ENCODE peak calls at places on chromosomes 12 and 14, in nine cellular contexts. One of them, this sample, is unnamed.

GRCh38 chr12:108747563-108747962 is 16.2 kb upstream of the CORO1C start:
- DNase-seq in lower lobe of right lung: no peak
- DNase-seq in neural progenitor cell: no peak
- DNase-seq in fibroblast of lung: no peak
- DNase-seq in brain microvascular endothelial cell: no peak
- DNase-seq in right atrium auricular region: no peak
- DNase-seq in CD8-positive, alpha-beta T cell: no peak
- DNase-seq in heart left ventricle: no peak
- DNase-seq in GM12865: no peak
- DNase-seq in this sample: no peak

GRCh38 chr12:28089363-28089762 is 100.9 kb upstream of the CCDC91 start:
- DNase-seq in lower lobe of right lung: no peak
- DNase-seq in neural progenitor cell: peak
- DNase-seq in fibroblast of lung: peak
- DNase-seq in brain microvascular endothelial cell: peak
- DNase-seq in right atrium auricular region: no peak
- DNase-seq in CD8-positive, alpha-beta T cell: no peak
- DNase-seq in heart left ventricle: no peak
- DNase-seq in GM12865: no peak
- DNase-seq in this sample: peak

GRCh38 chr14:28653521-28653920 is 113.1 kb upstream of the FOXG1 start:
- DNase-seq in lower lobe of right lung: no peak
- DNase-seq in neural progenitor cell: no peak
- DNase-seq in fibroblast of lung: no peak
- DNase-seq in brain microvascular endothelial cell: no peak
- DNase-seq in right atrium auricular region: no peak
- DNase-seq in CD8-positive, alpha-beta T cell: no peak
- DNase-seq in heart left ventricle: no peak
- DNase-seq in GM12865: no peak
- DNase-seq in this sample: peak

GRCh38 chr12:45327823-45328383 is 112.0 kb downstream of the ANO6 start:
- DNase-seq in lower lobe of right lung: no peak
- DNase-seq in neural progenitor cell: no peak
- DNase-seq in fibroblast of lung: no peak
- DNase-seq in brain microvascular endothelial cell: peak
- DNase-seq in right atrium auricular region: no peak
- DNase-seq in CD8-positive, alpha-beta T cell: no peak
- DNase-seq in heart left ventricle: no peak
- DNase-seq in GM12865: no peak
- DNase-seq in this sample: peak

GRCh38 chr12:124007810-124008570 is 35.0 kb downstream of the ZNF664 start:
- DNase-seq in lower lobe of right lung: no peak
- DNase-seq in neural progenitor cell: no peak
- DNase-seq in fibroblast of lung: peak
- DNase-seq in brain microvascular endothelial cell: no peak
- DNase-seq in right atrium auricular region: no peak
- DNase-seq in CD8-positive, alpha-beta T cell: no peak
- DNase-seq in heart left ventricle: no peak
- DNase-seq in GM12865: peak
- DNase-seq in this sample: no peak

GRCh38 chr14:52380294-52380693 is 66.2 kb downstream of the PTGER2 start:
- DNase-seq in lower lobe of right lung: no peak
- DNase-seq in neural progenitor cell: no peak
- DNase-seq in fibroblast of lung: peak
- DNase-seq in brain microvascular endothelial cell: peak
- DNase-seq in right atrium auricular region: no peak
- DNase-seq in CD8-positive, alpha-beta T cell: no peak
- DNase-seq in heart left ventricle: no peak
- DNase-seq in GM12865: peak
- DNase-seq in this sample: peak

GRCh38 chr12:31005256-31005943 is 68.3 kb upstream of the DDX11 start:
- DNase-seq in lower lobe of right lung: peak
- DNase-seq in neural progenitor cell: no peak
- DNase-seq in fibroblast of lung: no peak
- DNase-seq in brain microvascular endothelial cell: no peak
- DNase-seq in right atrium auricular region: no peak
- DNase-seq in CD8-positive, alpha-beta T cell: no peak
- DNase-seq in heart left ventricle: peak
- DNase-seq in GM12865: no peak
- DNase-seq in this sample: no peak

GRCh38 chr14:100606687-100607610 is 19.7 kb upstream of the BEGAIN start:
- DNase-seq in lower lobe of right lung: no peak
- DNase-seq in neural progenitor cell: no peak
- DNase-seq in fibroblast of lung: no peak
- DNase-seq in brain microvascular endothelial cell: no peak
- DNase-seq in right atrium auricular region: no peak
- DNase-seq in CD8-positive, alpha-beta T cell: no peak
- DNase-seq in heart left ventricle: no peak
- DNase-seq in GM12865: no peak
- DNase-seq in this sample: no peak

GRCh38 chr12:89433634-89434033 is 81.3 kb upstream of the DUSP6 start:
- DNase-seq in lower lobe of right lung: no peak
- DNase-seq in neural progenitor cell: no peak
- DNase-seq in fibroblast of lung: no peak
- DNase-seq in brain microvascular endothelial cell: no peak
- DNase-seq in right atrium auricular region: no peak
- DNase-seq in CD8-positive, alpha-beta T cell: no peak
- DNase-seq in heart left ventricle: no peak
- DNase-seq in GM12865: no peak
- DNase-seq in this sample: peak

DNA sequence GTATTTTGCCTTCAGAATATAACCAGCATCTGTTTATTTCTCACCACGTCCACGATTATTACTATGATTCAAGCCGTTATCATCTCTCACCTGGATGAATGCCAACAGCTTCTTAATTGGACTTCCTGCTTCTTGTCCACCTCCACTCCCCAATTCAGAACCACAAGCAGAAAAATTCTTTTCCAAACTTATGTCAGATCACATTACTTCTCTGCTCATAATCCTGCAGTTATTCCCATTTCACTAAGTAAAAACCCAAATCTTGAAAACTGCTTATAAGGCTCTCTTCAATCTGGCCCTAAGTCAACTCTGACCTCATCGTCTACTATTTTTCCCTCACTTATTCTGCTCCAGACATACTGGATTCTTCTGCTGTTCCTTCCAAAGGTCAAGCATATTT is 2.0 kb downstream of the CRY1 start:
- DNase-seq in lower lobe of right lung: no peak
- DNase-seq in neural progenitor cell: no peak
- DNase-seq in fibroblast of lung: peak
- DNase-seq in brain microvascular endothelial cell: peak
- DNase-seq in right atrium auricular region: no peak
- DNase-seq in CD8-positive, alpha-beta T cell: no peak
- DNase-seq in heart left ventricle: no peak
- DNase-seq in GM12865: no peak
- DNase-seq in this sample: peak
- H3K4me3 ChIP-seq in lower lobe of right lung: peak
- H3K4me3 ChIP-seq in neural progenitor cell: peak
- H3K4me3 ChIP-seq in fibroblast of lung: peak
- H3K4me3 ChIP-seq in brain microvascular endothelial cell: peak
- H3K4me3 ChIP-seq in right atrium auricular region: peak
- H3K4me3 ChIP-seq in CD8-positive, alpha-beta T cell: no peak
- H3K4me3 ChIP-seq in heart left ventricle: peak
- H3K4me3 ChIP-seq in GM12865: no peak
- H3K4me3 ChIP-seq in this sample: peak

GRCh38 chr12:93569656-93570551 is 2.6 kb upstream of the SOCS2 start:
- DNase-seq in lower lobe of right lung: peak
- DNase-seq in neural progenitor cell: peak
- DNase-seq in fibroblast of lung: peak
- DNase-seq in brain microvascular endothelial cell: peak
- DNase-seq in right atrium auricular region: peak
- DNase-seq in CD8-positive, alpha-beta T cell: peak
- DNase-seq in heart left ventricle: peak
- DNase-seq in GM12865: peak
- DNase-seq in this sample: peak
- TF ChIP-seq CTCF in lower lobe of right lung: peak
- TF ChIP-seq CTCF in neural progenitor cell: peak
- TF ChIP-seq CTCF in fibroblast of lung: peak
- TF ChIP-seq CTCF in brain microvascular endothelial cell: peak
- TF ChIP-seq CTCF in right atrium auricular region: peak
- TF ChIP-seq CTCF in CD8-positive, alpha-beta T cell: peak
- TF ChIP-seq CTCF in heart left ventricle: peak
- TF ChIP-seq CTCF in GM12865: peak
- TF ChIP-seq CTCF in this sample: peak

GRCh38 chr14:92525318-92526095 is 11.9 kb downstream of the RIN3 start:
- DNase-seq in lower lobe of right lung: no peak
- DNase-seq in neural progenitor cell: no peak
- DNase-seq in fibroblast of lung: no peak
- DNase-seq in brain microvascular endothelial cell: no peak
- DNase-seq in right atrium auricular region: no peak
- DNase-seq in CD8-positive, alpha-beta T cell: no peak
- DNase-seq in heart left ventricle: no peak
- DNase-seq in GM12865: no peak
- DNase-seq in this sample: no peak
- H3K4me3 ChIP-seq in lower lobe of right lung: no peak
- H3K4me3 ChIP-seq in neural progenitor cell: no peak
- H3K4me3 ChIP-seq in fibroblast of lung: no peak
- H3K4me3 ChIP-seq in brain microvascular endothelial cell: no peak
- H3K4me3 ChIP-seq in right atrium auricular region: no peak
- H3K4me3 ChIP-seq in CD8-positive, alpha-beta T cell: no peak
- H3K4me3 ChIP-seq in heart left ventricle: no peak
- H3K4me3 ChIP-seq in GM12865: no peak
- H3K4me3 ChIP-seq in this sample: no peak

DNA sequence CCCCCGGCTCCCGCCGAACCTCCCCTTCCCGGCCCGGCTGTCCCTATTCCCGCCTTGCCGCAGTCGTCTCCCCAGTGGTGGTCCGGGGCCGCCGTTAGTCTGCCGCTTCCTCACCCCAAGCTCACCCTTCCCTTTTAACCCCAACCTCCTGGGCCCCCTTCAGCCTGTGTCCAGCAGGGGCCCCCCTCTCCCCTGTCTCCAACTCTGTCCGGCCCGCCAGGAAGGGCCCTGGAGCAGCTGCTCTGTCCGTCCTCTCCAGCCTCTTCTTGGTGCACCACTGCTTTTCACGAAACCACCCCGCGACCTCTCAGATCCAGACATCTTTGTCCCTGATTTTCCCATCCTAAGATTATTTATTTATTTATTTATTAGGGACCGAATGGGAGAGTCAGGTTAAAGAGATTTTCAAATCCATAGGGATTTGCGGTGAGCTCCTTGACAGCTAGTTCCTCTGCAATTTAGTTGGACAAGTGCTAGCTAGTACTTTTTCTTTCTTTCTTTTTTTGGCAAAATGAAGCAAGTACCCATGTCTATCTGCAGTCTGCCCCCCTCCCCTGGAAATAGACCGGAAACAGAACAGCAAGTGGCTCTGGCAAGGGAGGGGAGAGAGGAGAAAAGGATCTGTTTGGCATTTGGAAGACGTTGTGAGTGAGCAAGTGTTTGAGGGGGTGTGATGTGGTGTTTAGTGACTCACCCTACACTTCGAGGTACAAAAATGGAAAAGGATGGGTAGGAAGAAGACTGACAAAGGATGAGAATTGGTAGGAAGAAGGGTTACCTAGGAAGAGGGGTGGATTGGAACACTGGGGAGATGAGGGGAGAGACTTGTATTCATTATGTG is 632 bp downstream of the UBR7 start:
- DNase-seq in lower lobe of right lung: no peak
- DNase-seq in neural progenitor cell: peak
- DNase-seq in fibroblast of lung: peak
- DNase-seq in brain microvascular endothelial cell: peak
- DNase-seq in right atrium auricular region: no peak
- DNase-seq in CD8-positive, alpha-beta T cell: no peak
- DNase-seq in heart left ventricle: peak
- DNase-seq in GM12865: peak
- DNase-seq in this sample: peak
- TF ChIP-seq CTCF in lower lobe of right lung: peak
- TF ChIP-seq CTCF in neural progenitor cell: peak
- TF ChIP-seq CTCF in fibroblast of lung: peak
- TF ChIP-seq CTCF in brain microvascular endothelial cell: peak
- TF ChIP-seq CTCF in right atrium auricular region: no peak
- TF ChIP-seq CTCF in CD8-positive, alpha-beta T cell: no peak
- TF ChIP-seq CTCF in heart left ventricle: no peak
- TF ChIP-seq CTCF in GM12865: peak
- TF ChIP-seq CTCF in this sample: peak

GRCh38 chr12:65296503-65297265 is 18.2 kb downstream of the MSRB3 start:
- DNase-seq in lower lobe of right lung: no peak
- DNase-seq in neural progenitor cell: no peak
- DNase-seq in fibroblast of lung: no peak
- DNase-seq in brain microvascular endothelial cell: no peak
- DNase-seq in right atrium auricular region: no peak
- DNase-seq in CD8-positive, alpha-beta T cell: no peak
- DNase-seq in heart left ventricle: no peak
- DNase-seq in GM12865: no peak
- DNase-seq in this sample: no peak
- H3K4me3 ChIP-seq in lower lobe of right lung: no peak
- H3K4me3 ChIP-seq in neural progenitor cell: no peak
- H3K4me3 ChIP-seq in fibroblast of lung: no peak
- H3K4me3 ChIP-seq in brain microvascular endothelial cell: no peak
- H3K4me3 ChIP-seq in right atrium auricular region: no peak
- H3K4me3 ChIP-seq in CD8-positive, alpha-beta T cell: no peak
- H3K4me3 ChIP-seq in heart left ventricle: no peak
- H3K4me3 ChIP-seq in GM12865: no peak
- H3K4me3 ChIP-seq in this sample: no peak

This sample was measured in astrocyte of the spinal cord.